ENCODE peak calls at places on chromosome 6, in nine cellular contexts. L, O, Y, C, T, Z, I, W and P are unnamed samples.
A peak's percentile ranks its signal among the peaks of the same experiment; 100 is the strongest.

GRCh38 chr6:134020968-134021367 is 31.5 kb downstream of the SLC2A12 start:
- DNase-seq in L (no peak), O (no peak), Y (no peak), C (no peak), T (no peak), Z (no peak), I (no peak), W (no peak), P (no peak)

GRCh38 chr6:35359744-35360348 is 17.5 kb downstream of the PPARD start:
- DNase-seq in L (no peak), O (no peak), Y (no peak), C (no peak), T (peak; percentile 10), Z (peak; percentile 69), I (no peak), W (peak; percentile 79), P (no peak)

GRCh38 chr6:3073382-3073781 is 5.1 kb downstream of the RIPK1 start:
- DNase-seq in L (no peak), O (no peak), Y (no peak), C (no peak), T (no peak), Z (no peak), I (no peak), W (no peak), P (no peak)

GRCh38 chr6:32685603-32686002 is 19.1 kb upstream of the HLA-DQB1 start:
- DNase-seq in L (no peak), O (no peak), Y (peak; percentile 80), C (no peak), T (no peak), Z (no peak), I (no peak), W (peak; percentile 39), P (no peak)

GRCh38 chr6:1856381-1856780 is 246.7 kb downstream of the FOXC1 start:
- DNase-seq in L (no peak), O (no peak), Y (peak; percentile 15), C (no peak), T (no peak), Z (peak; percentile 16), I (no peak), W (peak; percentile 75), P (no peak)

GRCh38 chr6:42140051-42140450 is 2.4 kb downstream of the C6orf132 start:
- DNase-seq in L (peak; percentile 77), O (no peak), Y (no peak), C (no peak), T (peak; percentile 73), Z (no peak), I (no peak), W (no peak), P (no peak)

GRCh38 chr6:156262014-156262413 is 515.2 kb upstream of the ARID1B start:
- DNase-seq in L (no peak), O (no peak), Y (no peak), C (no peak), T (peak; percentile 8), Z (no peak), I (no peak), W (no peak), P (no peak)

GRCh38 chr6:127932708-127933107 is 31.9 kb upstream of the THEMIS start:
- DNase-seq in L (no peak), O (no peak), Y (no peak), C (no peak), T (no peak), Z (no peak), I (no peak), W (no peak), P (no peak)

GRCh38 chr6:169452117-169452868 is 198.6 kb upstream of the THBS2 start:
- DNase-seq in L (peak; percentile 79), O (peak; percentile 72), Y (no peak), C (no peak), T (peak; percentile 65), Z (peak; percentile 92), I (no peak), W (peak; percentile 97), P (no peak)

GRCh38 chr6:98657764-98658163 is 176.6 kb upstream of the POU3F2 start:
- DNase-seq in L (no peak), O (no peak), Y (no peak), C (no peak), T (peak; percentile 56), Z (no peak), I (no peak), W (peak; percentile 38), P (no peak)

GRCh38 chr6:149335924-149336323 is 18.4 kb downstream of the TAB2 start:
- DNase-seq in L (no peak), O (no peak), Y (no peak), C (no peak), T (no peak), Z (no peak), I (no peak), W (peak; percentile 69), P (no peak)

GRCh38 chr6:129586815-129587214 is 123.2 kb downstream of the ARHGAP18 start:
- DNase-seq in L (no peak), O (no peak), Y (no peak), C (no peak), T (no peak), Z (no peak), I (no peak), W (peak; percentile 87), P (no peak)

GRCh38 chr6:27375613-27376079 is 12.9 kb upstream of the ZNF391 start:
- DNase-seq in L (no peak), O (no peak), Y (no peak), C (no peak), T (no peak), Z (no peak), I (no peak), W (no peak), P (no peak)

GRCh38 chr6:27374824-27375612 is 13.5 kb upstream of the ZNF391 start:
- DNase-seq in L (peak; percentile 84), O (peak; percentile 23), Y (peak; percentile 44), C (peak; percentile 95), T (peak; percentile 86), Z (peak; percentile 71), I (peak; percentile 49), W (peak; percentile 8), P (no peak)

GRCh38 chr6:27368202-27368601 is 20.4 kb upstream of the ZNF391 start:
- DNase-seq in L (no peak), O (no peak), Y (no peak), C (no peak), T (no peak), Z (no peak), I (no peak), W (no peak), P (no peak)

DNA sequence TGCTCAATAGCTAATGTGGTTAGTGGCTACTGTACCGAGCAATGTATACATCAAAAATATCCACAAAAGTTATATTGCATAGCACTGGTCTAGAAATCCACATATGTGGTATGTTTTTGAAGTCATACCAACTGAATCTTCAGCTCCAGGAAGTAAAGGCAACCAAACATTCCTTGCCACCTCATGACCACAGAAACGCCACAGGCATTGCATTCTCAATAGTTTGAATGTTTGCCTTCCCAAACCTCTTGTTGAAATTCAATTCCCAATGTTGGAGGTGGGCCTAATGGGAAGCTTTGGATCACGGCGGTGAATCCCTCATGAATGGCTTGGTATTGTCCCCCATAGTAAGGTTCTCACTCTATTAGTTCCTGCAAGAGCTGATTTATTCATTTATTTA is 18.2 kb upstream of the ZNF391 start:
- DNase-seq in L (no peak), O (no peak), Y (no peak), C (no peak), T (no peak), Z (no peak), I (no peak), W (no peak), P (no peak)
- TF ChIP-seq CTCF in L (no peak), O (no peak), Y (no peak), C (no peak), T (no peak), Z (no peak), I (no peak), W (no peak), P (no peak)

DNA sequence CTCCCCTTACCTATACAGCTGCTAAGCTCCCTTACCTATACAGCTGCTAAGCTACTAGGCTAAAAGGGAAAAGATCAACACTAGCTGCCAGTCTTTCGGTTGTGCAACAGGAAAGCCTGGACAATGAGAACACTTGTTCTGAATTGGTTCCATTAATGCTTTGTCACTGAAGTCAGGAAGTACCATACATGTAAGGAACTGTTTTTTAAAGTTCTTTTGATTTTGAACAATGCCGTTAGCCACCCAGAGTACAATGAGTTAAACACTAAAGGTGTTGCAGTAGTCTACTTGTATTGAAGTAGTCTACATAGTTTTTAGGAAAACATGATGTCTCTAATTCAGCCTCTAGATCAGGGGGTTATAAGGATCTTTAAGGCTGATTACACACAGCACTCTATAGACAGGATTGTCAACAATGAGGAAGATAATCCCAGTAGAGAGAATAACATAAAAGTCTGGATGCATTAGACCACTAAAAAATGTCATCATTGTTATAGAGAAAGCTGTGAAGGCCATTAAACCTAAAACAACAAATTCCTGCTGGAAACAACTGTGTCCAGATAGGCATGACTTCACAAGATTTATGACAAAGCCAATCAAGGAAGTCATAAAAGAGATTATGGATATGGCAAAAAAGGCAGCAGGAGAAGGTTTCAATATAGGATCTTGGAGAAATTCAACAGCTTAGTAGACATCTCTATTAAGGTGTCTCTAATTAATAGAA is 306.3 kb downstream of the PHF3 start:
- DNase-seq in L (no peak), O (no peak), Y (no peak), C (no peak), T (no peak), Z (no peak), I (no peak), W (no peak), P (no peak)
- TF ChIP-seq CTCF in L (no peak), O (no peak), Y (no peak), C (no peak), T (no peak), Z (no peak), I (no peak), W (no peak), P (no peak)

GRCh38 chr6:17091122-17091521 is 10.7 kb upstream of the STMND1 start:
- DNase-seq in L (no peak), O (no peak), Y (no peak), C (no peak), T (no peak), Z (no peak), I (no peak), W (peak; percentile 32), P (no peak)
- TF ChIP-seq CTCF in L (no peak), O (peak; percentile 10), Y (no peak), C (peak; percentile 64), T (no peak), Z (no peak), I (no peak), W (peak; percentile 52), P (peak; percentile 68)

GRCh38 chr6:151440930-151441329 is 11.0 kb downstream of the RMND1 start:
- DNase-seq in L (no peak), O (no peak), Y (no peak), C (no peak), T (no peak), Z (no peak), I (no peak), W (peak; percentile 50), P (no peak)
- TF ChIP-seq CTCF in L (peak; percentile 22), O (peak; percentile 38), Y (peak; percentile 44), C (no peak), T (no peak), Z (no peak), I (peak; percentile 69), W (peak; percentile 63), P (peak; percentile 45)